ENCODE peak calls at places on chromosomes 13 and 19, in seven cellular contexts. B, S, K, L, J, M and O are unnamed samples.

GRCh38 chr13:113419531-113420183 is 33.6 kb downstream of the ADPRHL1 start:
- DNase-seq in B (no peak), S (no peak), K (no peak), L (no peak), J (no peak), M (no peak), O (no peak)

GRCh38 chr19:938233-938923 is 12.5 kb downstream of the ARID3A start:
- DNase-seq in B (no peak), S (no peak), K (no peak), L (no peak), J (no peak), M (no peak), O (no peak)

GRCh38 chr13:32203736-32204135 is 111.4 kb downstream of the ZAR1L start:
- DNase-seq in B (no peak), S (no peak), K (no peak), L (no peak), J (no peak), M (no peak), O (no peak)

GRCh38 chr19:2324220-2324948 is 4.0 kb downstream of the LSM7 start:
- DNase-seq in B (no peak), S (no peak), K (no peak), L (no peak), J (no peak), M (no peak), O (no peak)

GRCh38 chr13:37179646-37180045 is 74.2 kb upstream of the CSNK1A1L start:
- DNase-seq in B (no peak), S (no peak), K (no peak), L (no peak), J (no peak), M (no peak), O (no peak)

GRCh38 chr13:31067416-31068118 is 94.1 kb downstream of the HSPH1 start:
- DNase-seq in B (no peak), S (no peak), K (no peak), L (peak), J (no peak), M (no peak), O (no peak)

GRCh38 chr13:93472296-93472695 is 245.7 kb downstream of the GPC6 start:
- DNase-seq in B (no peak), S (no peak), K (no peak), L (no peak), J (no peak), M (no peak), O (no peak)

GRCh38 chr13:25200783-25201182 is 28.7 kb upstream of the AMER2 start:
- DNase-seq in B (no peak), S (no peak), K (no peak), L (no peak), J (no peak), M (no peak), O (no peak)

GRCh38 chr13:41463823-41464602 is 6.7 kb downstream of the RGCC start:
- DNase-seq in B (no peak), S (no peak), K (peak), L (no peak), J (no peak), M (no peak), O (no peak)

GRCh38 chr13:49652691-49653305 is 24.5 kb downstream of the ARL11 start:
- DNase-seq in B (no peak), S (no peak), K (no peak), L (peak), J (no peak), M (peak), O (no peak)

GRCh38 chr13:60112771-60113170 is 51.0 kb downstream of the DIAPH3 start:
- DNase-seq in B (no peak), S (no peak), K (no peak), L (no peak), J (no peak), M (no peak), O (no peak)

GRCh38 chr19:32971012-32971595 is 654 bp downstream of the CEP89 start:
- DNase-seq in B (no peak), S (no peak), K (no peak), L (no peak), J (no peak), M (no peak), O (no peak)

GRCh38 chr19:30473334-30473867 is 101.2 kb downstream of the ZNF536 start:
- DNase-seq in B (no peak), S (no peak), K (no peak), L (no peak), J (no peak), M (no peak), O (no peak)

GRCh38 chr19:45613926-45614725 is 12.1 kb upstream of the GPR4 start:
- DNase-seq in B (peak), S (peak), K (no peak), L (peak), J (peak), M (no peak), O (peak)

GRCh38 chr13:43319617-43320444 is 296.4 kb downstream of the DNAJC15 start:
- DNase-seq in B (no peak), S (no peak), K (no peak), L (no peak), J (no peak), M (no peak), O (no peak)

GRCh38 chr13:84446972-84447700 is 564.9 kb upstream of the SLITRK1 start:
- DNase-seq in B (no peak), S (no peak), K (no peak), L (no peak), J (no peak), M (peak), O (no peak)

GRCh38 chr13:52027832-52028231 is 3.3 kb downstream of the UTP14C start:
- DNase-seq in B (no peak), S (no peak), K (no peak), L (no peak), J (no peak), M (no peak), O (no peak)

GRCh38 chr13:20160346-20161274 is at the start of gene GJA3:
- DNase-seq in B (peak), S (peak), K (peak), L (peak), J (no peak), M (no peak), O (peak)

GRCh38 chr13:85141425-85141824 is 657.8 kb downstream of the SLITRK6 start:
- DNase-seq in B (no peak), S (no peak), K (no peak), L (no peak), J (no peak), M (no peak), O (no peak)

GRCh38 chr13:24178847-24179845 is 18.6 kb downstream of the SPATA13 start:
- DNase-seq in B (no peak), S (no peak), K (no peak), L (peak), J (peak), M (no peak), O (no peak)

GRCh38 chr19:16660763-16661479 is at the start of gene TMEM38A:
- DNase-seq in B (peak), S (peak), K (peak), L (peak), J (no peak), M (no peak), O (peak)

GRCh38 chr19:558770-559439 is 13.5 kb upstream of the BSG start:
- DNase-seq in B (no peak), S (no peak), K (no peak), L (no peak), J (no peak), M (no peak), O (no peak)

GRCh38 chr19:2494447-2495129 is 18.7 kb downstream of the GADD45B start:
- DNase-seq in B (peak), S (peak), K (peak), L (peak), J (no peak), M (no peak), O (no peak)

GRCh38 chr19:56170261-56170660 is 5.5 kb upstream of the GALP start:
- DNase-seq in B (no peak), S (no peak), K (no peak), L (peak), J (peak), M (no peak), O (no peak)

GRCh38 chr19:18465214-18465963 is 27.5 kb upstream of the ISYNA1 start:
- DNase-seq in B (no peak), S (no peak), K (no peak), L (no peak), J (no peak), M (no peak), O (no peak)

GRCh38 chr13:90717451-90717936 is 630.0 kb upstream of the MIR17HG start:
- DNase-seq in B (no peak), S (no peak), K (no peak), L (peak), J (peak), M (no peak), O (no peak)

GRCh38 chr19:54428323-54429175 is 13.3 kb downstream of the TTYH1 start:
- DNase-seq in B (no peak), S (no peak), K (no peak), L (no peak), J (no peak), M (no peak), O (no peak)

GRCh38 chr13:59931621-59932020 is 232.1 kb downstream of the DIAPH3 start:
- DNase-seq in B (no peak), S (no peak), K (no peak), L (no peak), J (peak), M (no peak), O (no peak)

GRCh38 chr19:39195755-39196154 is 1.0 kb upstream of the NCCRP1 start:
- DNase-seq in B (no peak), S (no peak), K (no peak), L (peak), J (no peak), M (no peak), O (no peak)

GRCh38 chr19:47351545-47351944 is 2.4 kb downstream of the DHX34 start:
- DNase-seq in B (no peak), S (no peak), K (no peak), L (peak), J (no peak), M (peak), O (no peak)

GRCh38 chr13:75480691-75481175 is 1.2 kb downstream of the TBC1D4 start:
- DNase-seq in B (peak), S (no peak), K (no peak), L (peak), J (peak), M (peak), O (peak)

GRCh38 chr19:28864024-28864503 is 348.9 kb downstream of the UQCRFS1 start:
- DNase-seq in B (no peak), S (no peak), K (no peak), L (no peak), J (no peak), M (no peak), O (no peak)

GRCh38 chr19:23071087-23071511 is 45.7 kb upstream of the ZNF730 start:
- DNase-seq in B (peak), S (no peak), K (no peak), L (no peak), J (no peak), M (no peak), O (no peak)

GRCh38 chr13:25111557-25111956 is 15.6 kb downstream of the PABPC3 start:
- DNase-seq in B (no peak), S (no peak), K (no peak), L (peak), J (no peak), M (no peak), O (no peak)